ENCODE peak calls at places on chromosomes 12 and 14, in ten cellular contexts. L is upper lobe of left lung, M is esophagus squamous epithelium, B is A549, U is uterus, A is body of pancreas, R is stomach, C is ovary, Q is IMR-90, H is right lobe of liver. X is an unnamed sample.
A peak's percentile ranks its signal among the peaks of the same experiment; 100 is the strongest.

GRCh38 chr12:66555113-66555512 is 123.8 kb downstream of the GRIP1 start:
- DNase-seq in L (no peak), M (no peak), B (no peak), U (no peak), A (no peak), R (no peak), C (no peak), Q (no peak), H (no peak), X (no peak)

GRCh38 chr14:89755816-89756215 is 198.7 kb downstream of the EFCAB11 start:
- DNase-seq in L (no peak), M (no peak), B (no peak), U (peak; percentile 36), A (peak; percentile 5), R (no peak), C (no peak), Q (no peak), H (no peak), X (no peak)

GRCh38 chr12:122148657-122149056 is 25.4 kb downstream of the IL31 start:
- DNase-seq in L (no peak), M (no peak), B (no peak), U (no peak), A (no peak), R (no peak), C (no peak), Q (peak; percentile 86), H (no peak), X (no peak)

GRCh38 chr14:20415723-20416622 is 2.7 kb upstream of the TEP1 start:
- DNase-seq in L (no peak), M (no peak), B (peak; percentile 44), U (no peak), A (peak; percentile 23), R (no peak), C (peak; percentile 35), Q (peak; percentile 61), H (no peak), X (no peak)

GRCh38 chr12:121590476-121591143 is 9.8 kb upstream of the KDM2B start:
- DNase-seq in L (no peak), M (no peak), B (no peak), U (no peak), A (no peak), R (no peak), C (no peak), Q (peak; percentile 69), H (no peak), X (no peak)

GRCh38 chr14:97306785-97307246 is 509.6 kb downstream of the VRK1 start:
- DNase-seq in L (no peak), M (no peak), B (no peak), U (no peak), A (no peak), R (no peak), C (no peak), Q (no peak), H (no peak), X (no peak)

GRCh38 chr12:15627995-15628945 is 160.9 kb downstream of the EPS8 start:
- DNase-seq in L (no peak), M (no peak), B (no peak), U (no peak), A (no peak), R (no peak), C (no peak), Q (peak; percentile 44), H (no peak), X (no peak)

GRCh38 chr12:29320295-29321090 is 60.5 kb downstream of the ERGIC2 start:
- DNase-seq in L (no peak), M (no peak), B (no peak), U (no peak), A (no peak), R (no peak), C (no peak), Q (peak; percentile 93), H (no peak), X (no peak)

GRCh38 chr12:40692617-40693502 is 621 bp downstream of the CNTN1 start:
- DNase-seq in L (peak; percentile 46), M (no peak), B (peak; percentile 36), U (peak; percentile 18), A (peak; percentile 32), R (no peak), C (peak; percentile 46), Q (no peak), H (no peak), X (peak; percentile 66)

GRCh38 chr12:118544569-118544968 is 168.2 kb downstream of the SUDS3 start:
- DNase-seq in L (no peak), M (no peak), B (no peak), U (no peak), A (no peak), R (no peak), C (no peak), Q (peak; percentile 11), H (no peak), X (peak; percentile 9)

GRCh38 chr12:124518051-124518932 is 49.1 kb downstream of the NCOR2 start:
- DNase-seq in L (peak; percentile 97), M (peak; percentile 40), B (peak; percentile 98), U (peak; percentile 99), A (peak; percentile 99), R (peak; percentile 99), C (peak; percentile 100), Q (peak; percentile 99), H (peak; percentile 98), X (peak; percentile 99)
- TF ChIP-seq POLR2A in L (no peak), M (no peak), B (no peak), U (peak; percentile 51), A (peak; percentile 60), R (no peak), C (peak; percentile 39), Q (no peak), H (no peak), X (no peak)

GRCh38 chr14:50047274-50047676 is 69.1 kb downstream of the VCPKMT start:
- DNase-seq in L (peak; percentile 41), M (no peak), B (no peak), U (no peak), A (peak; percentile 52), R (peak; percentile 41), C (no peak), Q (no peak), H (no peak), X (no peak)
- H3K4me1 ChIP-seq in L (peaks cover 23% of the 10 kb centered on the region), M (peaks cover 16% of the 10 kb centered on the region), B (peaks cover 16% of the 10 kb centered on the region), U (peaks cover 8% of the 10 kb centered on the region), A (peaks cover 39% of the 10 kb centered on the region), R (peaks cover 27% of the 10 kb centered on the region), C (no peaks in the 10 kb centered on the region), Q (peaks cover 12% of the 10 kb centered on the region), H (no peaks in the 10 kb centered on the region), X (peaks cover 41% of the 10 kb centered on the region)

GRCh38 chr14:66099451-66099850 is 386.7 kb upstream of the CCDC196 start:
- DNase-seq in L (no peak), M (no peak), B (no peak), U (no peak), A (no peak), R (no peak), C (no peak), Q (no peak), H (no peak), X (no peak)

GRCh38 chr14:66099931-66100330 is 386.2 kb upstream of the CCDC196 start:
- DNase-seq in L (no peak), M (no peak), B (no peak), U (no peak), A (no peak), R (no peak), C (no peak), Q (no peak), H (no peak), X (no peak)

GRCh38 chr14:66088661-66089060 is 397.5 kb upstream of the CCDC196 start:
- DNase-seq in L (no peak), M (no peak), B (no peak), U (no peak), A (no peak), R (no peak), C (no peak), Q (no peak), H (no peak), X (no peak)

GRCh38 chr14:66092748-66093147 is 393.4 kb upstream of the CCDC196 start:
- DNase-seq in L (no peak), M (no peak), B (no peak), U (no peak), A (no peak), R (no peak), C (no peak), Q (no peak), H (no peak), X (no peak)

DNA sequence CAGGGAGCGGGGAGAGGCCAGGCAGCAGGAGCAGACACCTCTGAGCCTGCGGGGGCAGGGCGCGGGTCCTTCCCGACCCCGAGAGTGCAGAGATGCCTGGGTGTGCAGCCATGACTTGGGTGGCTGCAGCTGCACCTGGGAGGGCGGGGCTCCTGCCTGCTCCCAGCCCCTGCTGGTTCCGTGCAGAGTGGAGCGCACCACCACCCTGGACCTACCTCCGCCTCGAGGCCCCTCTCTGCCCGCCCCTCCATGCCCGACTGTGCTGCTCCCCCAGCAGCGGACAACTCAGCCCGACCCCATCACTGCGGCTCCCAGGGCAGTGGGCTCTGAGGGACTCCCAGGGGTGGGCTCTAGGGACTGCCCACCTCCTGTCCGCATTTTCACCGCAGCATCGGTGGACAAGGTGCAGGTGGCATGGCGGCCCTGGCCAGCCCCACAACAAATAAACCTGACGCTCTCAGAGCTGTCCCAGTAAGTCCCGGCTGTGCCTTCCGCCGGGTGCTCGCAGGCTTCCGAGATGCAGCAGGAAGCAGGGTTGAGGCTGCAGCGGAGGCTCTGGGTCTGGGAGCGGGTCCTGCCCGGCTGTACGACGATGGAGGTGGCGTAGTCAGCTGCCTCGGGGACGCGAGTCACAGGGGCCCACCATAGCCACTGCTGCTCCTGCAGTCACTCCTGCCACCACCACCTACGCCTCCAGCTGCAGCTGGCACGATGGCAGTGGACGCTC is 392.0 kb upstream of the CCDC196 start:
- DNase-seq in L (no peak), M (no peak), B (no peak), U (no peak), A (no peak), R (no peak), C (no peak), Q (no peak), H (no peak), X (no peak)
- TF ChIP-seq POLR2A in L (no peak), M (no peak), B (no peak), U (no peak), A (no peak), R (no peak), C (no peak), Q (no peak), H (no peak), X (no peak)

GRCh38 chr12:47218191-47218654 is 138.5 kb upstream of the AMIGO2 start:
- DNase-seq in L (no peak), M (no peak), B (no peak), U (no peak), A (no peak), R (no peak), C (no peak), Q (no peak), H (no peak), X (no peak)

GRCh38 chr12:47214771-47215170 is 135.0 kb upstream of the AMIGO2 start:
- DNase-seq in L (no peak), M (no peak), B (no peak), U (no peak), A (no peak), R (no peak), C (no peak), Q (no peak), H (no peak), X (no peak)

GRCh38 chr12:47214001-47214619 is 134.4 kb upstream of the AMIGO2 start:
- DNase-seq in L (no peak), M (no peak), B (no peak), U (no peak), A (no peak), R (no peak), C (no peak), Q (no peak), H (no peak), X (no peak)

GRCh38 chr12:47219243-47219642 is 139.5 kb upstream of the AMIGO2 start:
- DNase-seq in L (no peak), M (no peak), B (peak; percentile 47), U (no peak), A (no peak), R (no peak), C (no peak), Q (peak; percentile 71), H (no peak), X (no peak)

GRCh38 chr12:47216150-47216677 is 136.5 kb upstream of the AMIGO2 start:
- DNase-seq in L (peak; percentile 75), M (no peak), B (no peak), U (no peak), A (peak; percentile 61), R (no peak), C (no peak), Q (no peak), H (no peak), X (no peak)
- H3K4me1 ChIP-seq in L (no peaks in the 10 kb centered on the region), M (peaks cover 13% of the 10 kb centered on the region), B (peaks cover 74% of the 10 kb centered on the region), U (no peaks in the 10 kb centered on the region), A (no peaks in the 10 kb centered on the region), R (no peaks in the 10 kb centered on the region), C (no peaks in the 10 kb centered on the region), Q (no peaks in the 10 kb centered on the region), H (no peaks in the 10 kb centered on the region), X (no peaks in the 10 kb centered on the region)